ENCODE peak calls at places on chromosomes 4 and X, in nine cellular contexts. Y is HFF-Myc, T is AG04450, U is neural progenitor cell, M is right lobe of liver, C is fibroblast of lung, K is epithelial cell of esophagus, H is activated B cell treated with CpG ODN at 0.5 μM for 24 hours, P is kidney. F is an unnamed sample.

GRCh38 chr4:41121906-41122305 is 92.4 kb downstream of the APBB2 start:
- DNase-seq in U (no peak), P (no peak), M (no peak), T (no peak), H (no peak), Y (no peak), C (no peak), K (no peak), F (no peak)

GRCh38 chrX:97685753-97686152 is 802.0 kb downstream of the RPA4 start:
- DNase-seq in P (no peak), H (no peak), U (peak; percentile 46), M (peak; percentile 18), Y (no peak), C (peak; percentile 23), K (peak; percentile 49), T (no peak), F (no peak)

GRCh38 chrX:25010784-25011588 is 4.8 kb downstream of the ARX start:
- DNase-seq in P (no peak), M (no peak), T (no peak), H (no peak), K (no peak), C (no peak), U (peak; percentile 54), Y (no peak), F (no peak)

GRCh38 chrX:119669424-119670037 is 23.4 kb downstream of the SEPTIN6 start:
- DNase-seq in M (no peak), Y (no peak), H (no peak), U (no peak), P (peak; percentile 38), C (peak; percentile 58), K (no peak), T (no peak), F (no peak)

GRCh38 chrX:25869761-25870160 is 268.4 kb upstream of the MAGEB18 start:
- DNase-seq in K (peak; percentile 43), T (no peak), C (peak; percentile 1), Y (no peak), H (no peak), M (no peak), U (no peak), P (no peak), F (no peak)

GRCh38 chr4:76365636-76366035 is 55.3 kb downstream of the CCDC158 start:
- DNase-seq in P (no peak), H (no peak), Y (no peak), M (no peak), K (peak; percentile 11), C (peak; percentile 40), U (no peak), T (no peak), F (no peak)

GRCh38 chr4:187235456-187236170 is 512.0 kb upstream of the FAT1 start:
- DNase-seq in P (no peak), K (peak; percentile 16), M (no peak), H (no peak), Y (no peak), C (peak; percentile 3), U (peak; percentile 31), T (no peak), F (no peak)

GRCh38 chr4:41538017-41538733 is at the start of gene LIMCH1:
- DNase-seq in M (peak; percentile 39), K (no peak), H (no peak), C (peak; percentile 52), P (peak; percentile 73), U (peak; percentile 46), T (no peak), Y (no peak), F (no peak)

GRCh38 chr4:40842318-40842717 is 92.6 kb downstream of the NSUN7 start:
- DNase-seq in T (no peak), P (no peak), K (no peak), M (no peak), H (no peak), U (no peak), C (peak; percentile 50), Y (no peak), F (no peak)

GRCh38 chr4:74546020-74546419 is 101.1 kb downstream of the AREG start:
- DNase-seq in M (no peak), Y (no peak), C (peak; percentile 73), T (no peak), P (no peak), H (no peak), K (peak; percentile 93), U (no peak), F (no peak)

GRCh38 chr4:102163404-102164140 is 181.7 kb downstream of the SLC39A8 start:
- DNase-seq in C (peak; percentile 30), M (no peak), H (no peak), Y (no peak), T (no peak), P (no peak), U (peak; percentile 2), K (peak; percentile 8), F (no peak)

GRCh38 chrX:35288657-35289056 is 346.1 kb downstream of the FAM47B start:
- DNase-seq in K (no peak), C (no peak), H (no peak), P (no peak), T (no peak), Y (no peak), U (no peak), M (no peak), F (no peak)

GRCh38 chr4:73244941-73245601 is 13.5 kb downstream of the ANKRD17 start:
- DNase-seq in U (no peak), M (no peak), P (no peak), C (no peak), K (no peak), Y (no peak), H (no peak), T (no peak), F (no peak)

GRCh38 chr4:114879916-114880315 is 233.5 kb downstream of the NDST4 start:
- DNase-seq in U (no peak), P (no peak), M (no peak), H (no peak), K (no peak), Y (no peak), T (no peak), C (no peak), F (no peak)

GRCh38 chr4:30068234-30068633 is 651.9 kb upstream of the PCDH7 start:
- DNase-seq in P (no peak), M (no peak), U (no peak), K (peak; percentile 1), T (no peak), H (no peak), Y (no peak), C (no peak), F (no peak)

GRCh38 chr4:183377491-183377890 is 55.3 kb upstream of the CLDN24 start:
- DNase-seq in U (no peak), K (no peak), Y (no peak), H (no peak), M (no peak), C (no peak), T (no peak), P (no peak), F (no peak)

GRCh38 chr4:53920116-53920515 is 144.3 kb downstream of the CHIC2 start:
- DNase-seq in Y (no peak), U (no peak), C (peak; percentile 25), K (peak; percentile 87), M (no peak), T (no peak), H (no peak), P (no peak), F (no peak)

GRCh38 chrX:43870011-43870410 is 12.2 kb downstream of the MAOB start:
- DNase-seq in T (no peak), P (no peak), C (no peak), U (no peak), H (no peak), K (no peak), M (no peak), Y (no peak), F (no peak)

GRCh38 chrX:10047133-10047532 is 80.0 kb downstream of the CLDN34 start:
- DNase-seq in H (no peak), U (no peak), M (no peak), C (no peak), P (no peak), Y (no peak), K (no peak), T (no peak), F (no peak)

GRCh38 chrX:40734956-40735317 is 405 bp downstream of the MED14 start:
- DNase-seq in H (no peak), P (no peak), C (peak; percentile 26), T (no peak), U (no peak), Y (no peak), M (no peak), K (peak; percentile 9), F (no peak)
- TF ChIP-seq CTCF in H (no peak), P (no peak), C (no peak), T (no peak), U (no peak), Y (no peak), M (no peak), K (no peak), F (no peak)

GRCh38 chr4:154577324-154577723 is 13.2 kb downstream of the FGA start:
- DNase-seq in U (no peak), C (no peak), Y (no peak), H (no peak), M (no peak), T (no peak), P (no peak), K (no peak), F (no peak)
- TF ChIP-seq CTCF in U (no peak), C (no peak), Y (no peak), H (no peak), M (no peak), T (no peak), P (no peak), K (no peak), F (no peak)

GRCh38 chr4:1746919-1747602 is 25.7 kb downstream of the TACC3 start:
- DNase-seq in C (no peak), H (no peak), K (no peak), T (no peak), U (no peak), M (no peak), P (no peak), Y (no peak), F (no peak)
- TF ChIP-seq CTCF in C (no peak), H (no peak), K (no peak), T (no peak), U (no peak), M (no peak), P (no peak), Y (no peak), F (no peak)

GRCh38 chr4:1030559-1030958 is 19.1 kb downstream of the FGFRL1 start:
- DNase-seq in M (no peak), T (no peak), P (no peak), H (no peak), U (no peak), K (no peak), C (no peak), Y (no peak), F (no peak)

GRCh38 chr4:1033840-1034551 is 22.6 kb downstream of the FGFRL1 start:
- DNase-seq in U (no peak), Y (no peak), K (no peak), M (no peak), P (no peak), T (no peak), C (peak; percentile 79), H (no peak), F (no peak)

GRCh38 chr4:1032861-1033260 is 21.4 kb downstream of the FGFRL1 start:
- DNase-seq in U (no peak), Y (no peak), K (no peak), H (no peak), C (no peak), T (no peak), P (no peak), M (no peak), F (no peak)

GRCh38 chr4:1031346-1031745 is 19.9 kb downstream of the FGFRL1 start:
- DNase-seq in Y (no peak), H (no peak), K (no peak), T (no peak), U (no peak), P (no peak), M (no peak), C (no peak), F (no peak)

GRCh38 chr4:1031956-1032795 is 20.8 kb downstream of the FGFRL1 start:
- DNase-seq in M (no peak), Y (no peak), P (no peak), H (no peak), K (peak; percentile 30), T (no peak), U (no peak), C (no peak), F (no peak)
- TF ChIP-seq CTCF in M (no peak), Y (no peak), P (no peak), H (no peak), K (peak; percentile 37), T (no peak), U (no peak), C (no peak), F (no peak)

F was measured in mesothelial cell of epicardium.